ENCODE peak calls at places on chromosomes 13 and 19, in seven cellular contexts. L is thoracic aorta; M is body of pancreas; C is heart left ventricle; S is effector memory CD4-positive, alpha-beta T cell; A is lung; G is PC-9. D is an unnamed sample.
A peak's percentile ranks its signal among the peaks of the same experiment; 100 is the strongest.

GRCh38 chr19:34480971-34481821 is at the start of gene WTIP:
- DNase-seq in M (peak; percentile 67), G (peak; percentile 20), S (no peak), L (peak; percentile 28), C (peak; percentile 87), A (peak; percentile 72), D (peak; percentile 89)

GRCh38 chr13:108302279-108302678 is 32.8 kb downstream of the TNFSF13B start:
- DNase-seq in S (no peak), M (no peak), G (no peak), A (no peak), L (no peak), C (no peak), D (no peak)

GRCh38 chr19:32543107-32543900 is 37.7 kb upstream of the PDCD5 start:
- DNase-seq in S (no peak), A (no peak), G (peak; percentile 59), M (no peak), C (no peak), L (no peak), D (peak; percentile 64)

GRCh38 chr19:33284756-33285155 is 17.6 kb downstream of the CEBPA start:
- DNase-seq in S (no peak), M (no peak), C (no peak), A (no peak), G (no peak), L (no peak), D (no peak)

GRCh38 chr19:6362351-6362801 is 1.0 kb downstream of the CLPP start:
- DNase-seq in S (peak; percentile 36), C (no peak), L (no peak), G (no peak), M (no peak), A (no peak), D (no peak)

GRCh38 chr19:1675633-1676350 is 23.4 kb upstream of the TCF3 start:
- DNase-seq in M (peak; percentile 67), S (no peak), A (no peak), C (no peak), G (no peak), L (no peak), D (no peak)

GRCh38 chr19:57099199-57099661 is 20.6 kb upstream of the USP29 start:
- DNase-seq in S (peak; percentile 7), M (peak; percentile 52), C (peak; percentile 67), A (peak; percentile 54), L (no peak), G (peak; percentile 52), D (peak; percentile 52)

GRCh38 chr19:54521022-54521859 is 18.6 kb downstream of the LAIR2 start:
- DNase-seq in G (no peak), M (no peak), A (no peak), L (no peak), C (no peak), S (no peak), D (no peak)

GRCh38 chr19:58566989-58567388 is 6.1 kb downstream of the MZF1 start:
- DNase-seq in L (no peak), S (no peak), C (peak; percentile 15), G (no peak), A (no peak), M (peak; percentile 9), D (no peak)

GRCh38 chr13:110929104-110929777 is 14.4 kb upstream of the ANKRD10 start:
- DNase-seq in G (no peak), A (no peak), L (no peak), M (no peak), S (no peak), C (no peak), D (no peak)

GRCh38 chr19:29217591-29217990 is 4.6 kb upstream of the UQCRFS1 start:
- DNase-seq in L (no peak), C (no peak), A (no peak), G (no peak), S (no peak), M (no peak), D (no peak)

GRCh38 chr13:79581870-79582315 is 100.9 kb downstream of the NDFIP2 start:
- DNase-seq in G (peak; percentile 40), L (no peak), M (no peak), C (peak; percentile 71), S (no peak), A (no peak), D (peak; percentile 25)

GRCh38 chr19:44757735-44758505 is 9.4 kb downstream of the BCL3 start:
- DNase-seq in S (no peak), L (no peak), G (no peak), M (peak; percentile 62), C (peak; percentile 92), A (peak; percentile 69), D (peak; percentile 57)

GRCh38 chr13:96992633-96993032 is 1.6 kb downstream of the OXGR1 start:
- DNase-seq in G (no peak), A (no peak), M (no peak), C (no peak), L (no peak), S (no peak), D (no peak)

GRCh38 chr13:74145249-74145970 is 11.2 kb upstream of the KLF12 start:
- DNase-seq in G (no peak), S (no peak), C (no peak), M (no peak), A (no peak), L (no peak), D (peak; percentile 48)

GRCh38 chr13:34933349-34933748 is 8.7 kb upstream of the NBEA start:
- DNase-seq in S (no peak), M (no peak), G (peak; percentile 11), L (no peak), C (no peak), A (no peak), D (no peak)

GRCh38 chr13:47632311-47632710 is 368.8 kb downstream of the SUCLA2 start:
- DNase-seq in G (no peak), S (no peak), L (no peak), A (no peak), M (no peak), C (no peak), D (no peak)

DNA sequence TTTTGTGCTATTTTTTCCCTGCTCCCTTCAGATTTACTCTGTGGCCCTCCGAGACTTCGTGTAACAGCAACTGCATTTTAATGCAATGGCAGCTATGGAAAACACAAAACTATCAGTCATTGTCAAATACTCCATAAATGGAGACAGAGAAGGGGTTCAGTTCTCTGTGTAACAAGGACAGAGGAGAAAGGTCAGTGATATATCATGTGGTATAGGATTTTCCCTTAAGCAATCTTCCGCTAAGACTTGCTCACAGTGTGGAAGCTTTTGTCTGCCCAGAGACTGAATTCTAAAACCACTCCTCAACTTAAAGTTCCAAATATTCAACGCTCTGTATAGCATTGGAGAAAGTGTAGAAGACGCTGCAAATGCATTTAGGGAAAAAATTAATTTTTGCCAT is 111.3 kb upstream of the EDNRB start:
- DNase-seq in S (no peak), M (no peak), C (no peak), L (no peak), A (no peak), G (no peak), D (no peak)
- H3K4me3 ChIP-seq in S (no peak overlapping the region), M (no peak overlapping the region), C (no peak overlapping the region), L (no peak overlapping the region), A (no peak overlapping the region), G (no peak overlapping the region), D (no peak overlapping the region)

DNA sequence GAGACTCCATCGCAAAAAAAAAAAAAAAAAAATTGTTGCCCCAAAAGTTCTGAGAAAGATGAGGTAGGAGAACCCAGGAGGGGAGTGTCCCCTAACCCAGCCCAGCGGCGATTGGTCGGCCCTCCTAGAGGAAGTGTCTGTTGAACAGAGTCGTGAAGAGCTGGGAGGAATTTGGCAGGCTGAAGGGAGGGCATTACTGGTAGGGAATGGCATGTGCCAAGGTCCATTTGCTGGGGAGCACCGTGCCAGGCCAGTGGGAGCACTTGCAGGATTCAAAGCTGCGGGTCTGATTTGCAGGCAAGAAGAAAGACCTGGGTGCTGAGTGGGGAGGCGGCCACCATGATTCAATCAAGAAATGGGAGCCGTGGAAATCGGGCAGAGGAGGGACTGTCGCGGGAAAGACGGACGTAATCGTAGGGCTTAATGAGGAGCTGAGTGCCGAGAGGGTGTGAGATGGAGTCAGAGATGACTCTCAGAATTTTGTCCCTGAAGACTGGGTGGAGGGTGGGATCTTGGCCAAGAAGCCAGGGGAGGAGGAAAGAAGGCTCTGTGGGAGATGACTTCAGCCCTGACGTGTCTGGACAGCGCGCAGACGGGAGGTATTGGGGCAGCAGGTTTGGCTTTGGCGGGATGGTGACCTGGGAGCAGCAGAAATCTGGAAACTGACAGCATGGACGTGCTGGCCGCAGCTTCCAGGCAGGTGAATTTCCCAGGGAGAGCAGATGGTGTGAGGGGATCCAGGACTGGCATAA is 15.4 kb downstream of the CERS4 start:
- DNase-seq in A (no peak), S (no peak), G (no peak), L (no peak), C (peak; percentile 73), M (peak; percentile 27), D (no peak)
- H3K4me3 ChIP-seq in A (no peak overlapping the region), S (no peak overlapping the region), G (no peak overlapping the region), L (no peak overlapping the region), C (no peak overlapping the region), M (no peak overlapping the region), D (no peak overlapping the region)

GRCh38 chr13:77697208-77698103 is at the start of gene SLAIN1:
- DNase-seq in C (peak; percentile 87), L (peak; percentile 21), S (peak; percentile 82), A (peak; percentile 80), G (peak; percentile 65), M (peak; percentile 88), D (no peak)

GRCh38 chr13:77696006-77696862 is 1.3 kb upstream of the SLAIN1 start:
- DNase-seq in G (no peak), S (peak; percentile 4), L (no peak), C (no peak), A (no peak), M (no peak), D (no peak)

GRCh38 chr13:77698211-77699058 is 948 bp downstream of the SLAIN1 start:
- DNase-seq in A (peak; percentile 37), G (peak; percentile 8), S (peak; percentile 35), M (peak; percentile 59), L (no peak), C (peak; percentile 31), D (no peak)

GRCh38 chr13:77699059-77699680 is 1.7 kb downstream of the SLAIN1 start:
- DNase-seq in A (no peak), C (no peak), M (no peak), L (no peak), S (no peak), G (no peak), D (no peak)

GRCh38 chr13:77696863-77697207 is 652 bp upstream of the SLAIN1 start:
- DNase-seq in G (no peak), M (no peak), C (no peak), S (no peak), A (no peak), L (no peak), D (no peak)
- H3K4me3 ChIP-seq in G (peak overlapping the region; percentile 54), M (no peak overlapping the region), C (peak overlapping the region; percentile 67), S (peak overlapping the region; percentile 75), A (peak overlapping the region; percentile 58), L (peak overlapping the region; percentile 78), D (no peak overlapping the region)

GRCh38 chr13:20130012-20130411 is 30.8 kb downstream of the GJA3 start:
- DNase-seq in L (no peak), C (no peak), A (no peak), S (no peak), M (no peak), G (no peak), D (no peak)

GRCh38 chr13:20127563-20128458 is 33.0 kb downstream of the GJA3 start:
- DNase-seq in L (no peak), G (peak; percentile 62), S (no peak), M (peak; percentile 78), C (peak; percentile 82), A (peak; percentile 74), D (peak; percentile 56)

GRCh38 chr13:20129076-20129475 is 31.8 kb downstream of the GJA3 start:
- DNase-seq in G (no peak), L (no peak), S (no peak), C (no peak), A (no peak), M (no peak), D (no peak)

GRCh38 chr13:20127263-20127562 is 33.6 kb downstream of the GJA3 start:
- DNase-seq in C (no peak), M (no peak), S (no peak), G (no peak), L (no peak), A (no peak), D (no peak)

GRCh38 chr13:20128459-20128927 is 32.4 kb downstream of the GJA3 start:
- DNase-seq in A (no peak), S (no peak), M (peak; percentile 57), G (peak; percentile 17), L (no peak), C (no peak), D (no peak)
- H3K4me3 ChIP-seq in A (peak overlapping the region; percentile 51), S (peak overlapping the region; percentile 80), M (peak overlapping the region; percentile 48), G (peak overlapping the region; percentile 72), L (peak overlapping the region; percentile 97), C (peak overlapping the region; percentile 50), D (peak overlapping the region; percentile 58)